ENCODE peak calls at places on chromosomes 7 and 10, in eight cellular contexts. S is hippocampal formation, M is CD14-positive monocyte, O is cardiac fibroblast, D is mammary epithelial cell, A is AG10803, E is astrocyte of the spinal cord, X is dorsolateral prefrontal cortex. T is an unnamed sample.
A peak's percentile ranks its signal among the peaks of the same experiment; 100 is the strongest.

GRCh38 chr7:2138146-2138765 is 94.5 kb downstream of the MAD1L1 start:
- DNase-seq in S (no peak), M (peak; percentile 66), O (no peak), D (no peak), A (no peak), E (no peak), X (no peak), T (no peak)

GRCh38 chr10:47262606-47263295 is 37.2 kb upstream of the GDF10 start:
- DNase-seq in S (no peak), M (no peak), O (no peak), D (no peak), A (peak; percentile 79), E (peak; percentile 78), X (no peak), T (no peak)

GRCh38 chr10:103021897-103022286 is 103.8 kb downstream of the CNNM2 start:
- DNase-seq in S (no peak), M (no peak), O (peak; percentile 26), D (peak; percentile 2), A (peak; percentile 12), E (peak; percentile 14), X (no peak), T (peak; percentile 3)

GRCh38 chr10:87844837-87845623 is 18.3 kb downstream of the KLLN start:
- DNase-seq in S (no peak), M (no peak), O (peak; percentile 31), D (peak; percentile 79), A (peak; percentile 34), E (peak; percentile 73), X (no peak), T (peak; percentile 49)

GRCh38 chr10:72328045-72328828 is 26.5 kb downstream of the DNAJB12 start:
- DNase-seq in S (peak; percentile 71), M (no peak), O (peak; percentile 83), D (no peak), A (peak; percentile 69), E (peak; percentile 68), X (peak; percentile 79), T (peak; percentile 84)

GRCh38 chr10:130484131-130484911 is 348.1 kb downstream of the GLRX3 start:
- DNase-seq in S (no peak), M (no peak), O (no peak), D (no peak), A (no peak), E (no peak), X (peak; percentile 23), T (no peak)

GRCh38 chr7:137804819-137805218 is 42.0 kb downstream of the DGKI start:
- DNase-seq in S (no peak), M (no peak), O (no peak), D (no peak), A (no peak), E (peak; percentile 17), X (no peak), T (peak; percentile 31)

GRCh38 chr10:14560274-14560673 is 214.4 kb downstream of the FAM107B start:
- DNase-seq in S (no peak), M (peak; percentile 97), O (no peak), D (peak; percentile 94), A (no peak), E (peak; percentile 56), X (no peak), T (peak; percentile 79)

GRCh38 chr10:109701583-109702215 is 221.6 kb downstream of the XPNPEP1 start:
- DNase-seq in S (no peak), M (no peak), O (no peak), D (no peak), A (no peak), E (no peak), X (no peak), T (no peak)

GRCh38 chr10:14688606-14689005 is 86.1 kb downstream of the FAM107B start:
- DNase-seq in S (no peak), M (no peak), O (peak; percentile 79), D (no peak), A (peak; percentile 72), E (peak; percentile 64), X (no peak), T (no peak)

GRCh38 chr10:114221235-114221634 is 17.8 kb upstream of the VWA2 start:
- DNase-seq in S (no peak), M (no peak), O (no peak), D (no peak), A (no peak), E (no peak), X (no peak), T (no peak)

GRCh38 chr7:82375068-82375467 is 68.5 kb downstream of the CACNA2D1 start:
- DNase-seq in S (no peak), M (no peak), O (no peak), D (no peak), A (no peak), E (no peak), X (no peak), T (no peak)

GRCh38 chr7:1675036-1675671 is 5.1 kb downstream of the ELFN1 start:
- DNase-seq in S (no peak), M (peak; percentile 39), O (no peak), D (no peak), A (no peak), E (no peak), X (peak; percentile 23), T (no peak)

GRCh38 chr7:101088069-101088425 is 2.8 kb downstream of the TRIM56 start:
- DNase-seq in S (no peak), M (no peak), O (no peak), D (no peak), A (no peak), E (no peak), X (no peak), T (no peak)

GRCh38 chr7:151705744-151706567 is 171.0 kb downstream of the PRKAG2 start:
- DNase-seq in S (peak; percentile 24), M (no peak), O (peak; percentile 74), D (peak; percentile 22), A (peak; percentile 63), E (no peak), X (no peak), T (no peak)

GRCh38 chr10:51389415-51390342 is 309.7 kb downstream of the CSTF2T start:
- DNase-seq in S (no peak), M (no peak), O (peak; percentile 99), D (peak; percentile 15), A (peak; percentile 100), E (peak; percentile 98), X (peak; percentile 39), T (peak; percentile 18)

GRCh38 chr7:74083928-74084721 is 521 bp downstream of the LIMK1 start:
- DNase-seq in S (no peak), M (peak; percentile 75), O (peak; percentile 50), D (peak; percentile 51), A (peak; percentile 56), E (peak; percentile 44), X (no peak), T (peak; percentile 32)

GRCh38 chr7:40711706-40712105 is 576.9 kb downstream of the SUGCT start:
- DNase-seq in S (no peak), M (no peak), O (no peak), D (peak; percentile 77), A (no peak), E (no peak), X (no peak), T (no peak)

GRCh38 chr7:101012931-101013330 is 7.0 kb upstream of the MUC17 start:
- DNase-seq in S (no peak), M (no peak), O (no peak), D (no peak), A (no peak), E (no peak), X (no peak), T (no peak)

GRCh38 chr7:49187543-49188268 is 263.4 kb downstream of the CDC14C start:
- DNase-seq in S (no peak), M (no peak), O (no peak), D (no peak), A (no peak), E (no peak), X (no peak), T (no peak)

GRCh38 chr10:131215776-131216175 is 95.7 kb downstream of the TCERG1L start:
- DNase-seq in S (no peak), M (no peak), O (no peak), D (no peak), A (no peak), E (no peak), X (no peak), T (no peak)

GRCh38 chr10:8688881-8689280 is 634.4 kb downstream of the GATA3 start:
- DNase-seq in S (no peak), M (no peak), O (no peak), D (no peak), A (no peak), E (no peak), X (no peak), T (no peak)

T was measured in Caki2.